ENCODE peak calls at places on chromosomes 6 and 20, in nine cellular contexts. Y, L, F, T, J, S, D, C and I are unnamed samples.

GRCh38 chr6:44805239-44805849 is 417.8 kb downstream of the CDC5L start:
- DNase-seq in Y (no peak), L (no peak), F (no peak), T (no peak), J (no peak), S (peak), D (no peak), C (peak), I (no peak)

GRCh38 chr6:1581120-1581991 is 28.4 kb upstream of the FOXC1 start:
- DNase-seq in Y (no peak), L (no peak), F (no peak), T (no peak), J (no peak), S (no peak), D (no peak), C (no peak), I (no peak)

GRCh38 chr6:35810831-35811698 is 5.9 kb downstream of the LHFPL5 start:
- DNase-seq in Y (no peak), L (no peak), F (no peak), T (no peak), J (no peak), S (peak), D (no peak), C (peak), I (no peak)

GRCh38 chr6:24444588-24444987 is 41.9 kb downstream of the MRS2 start:
- DNase-seq in Y (no peak), L (no peak), F (no peak), T (no peak), J (no peak), S (no peak), D (no peak), C (no peak), I (no peak)

GRCh38 chr6:39755231-39755630 is 30.0 kb upstream of the KIF6 start:
- DNase-seq in Y (no peak), L (no peak), F (no peak), T (no peak), J (no peak), S (peak), D (no peak), C (peak), I (no peak)

GRCh38 chr20:39473533-39473932 is 511.4 kb downstream of the DHX35 start:
- DNase-seq in Y (no peak), L (no peak), F (no peak), T (no peak), J (no peak), S (no peak), D (no peak), C (no peak), I (no peak)

GRCh38 chr6:34462561-34462971 is 3.3 kb upstream of the PACSIN1 start:
- DNase-seq in Y (no peak), L (no peak), F (peak), T (no peak), J (no peak), S (peak), D (no peak), C (peak), I (no peak)

GRCh38 chr6:159693894-159694545 is 979 bp upstream of the SOD2 start:
- DNase-seq in Y (no peak), L (peak), F (peak), T (no peak), J (peak), S (peak), D (peak), C (no peak), I (no peak)

GRCh38 chr6:27208042-27208441 is 39.5 kb upstream of the PRSS16 start:
- DNase-seq in Y (no peak), L (no peak), F (no peak), T (no peak), J (no peak), S (no peak), D (no peak), C (no peak), I (no peak)

GRCh38 chr6:27688014-27688586 is 215.2 kb upstream of the ZNF184 start:
- DNase-seq in Y (peak), L (peak), F (peak), T (peak), J (peak), S (peak), D (peak), C (peak), I (peak)

GRCh38 chr20:36462440-36463211 is 78.7 kb upstream of the MYL9 start:
- DNase-seq in Y (no peak), L (no peak), F (peak), T (peak), J (peak), S (peak), D (no peak), C (peak), I (no peak)

GRCh38 chr6:26172496-26172958 is 85.3 kb downstream of the HFE start:
- DNase-seq in Y (no peak), L (no peak), F (peak), T (peak), J (peak), S (peak), D (peak), C (peak), I (no peak)

GRCh38 chr6:30101423-30101938 is 11.4 kb downstream of the TRIM31 start:
- DNase-seq in Y (peak), L (no peak), F (no peak), T (no peak), J (no peak), S (peak), D (no peak), C (no peak), I (no peak)

GRCh38 chr20:14860410-14860814 is 523.0 kb upstream of the FLRT3 start:
- DNase-seq in Y (no peak), L (no peak), F (no peak), T (no peak), J (no peak), S (no peak), D (no peak), C (no peak), I (no peak)

GRCh38 chr6:133854167-133854632 is 34.7 kb upstream of the TCF21 start:
- DNase-seq in Y (no peak), L (no peak), F (no peak), T (no peak), J (no peak), S (no peak), D (no peak), C (no peak), I (no peak)

GRCh38 chr6:13152804-13153203 is 175.5 kb downstream of the TBC1D7 start:
- DNase-seq in Y (no peak), L (no peak), F (no peak), T (no peak), J (no peak), S (no peak), D (no peak), C (no peak), I (no peak)

GRCh38 chr6:27605401-27606342 is 132.8 kb upstream of the ZNF184 start:
- DNase-seq in Y (peak), L (no peak), F (no peak), T (no peak), J (no peak), S (peak), D (no peak), C (peak), I (no peak)

GRCh38 chr6:38169826-38170526 is 350.4 kb downstream of the ZFAND3 start:
- DNase-seq in Y (no peak), L (no peak), F (no peak), T (no peak), J (no peak), S (no peak), D (no peak), C (no peak), I (no peak)

GRCh38 chr20:46544576-46544975 is 5.9 kb downstream of the OCSTAMP start:
- DNase-seq in Y (no peak), L (no peak), F (no peak), T (no peak), J (no peak), S (peak), D (no peak), C (peak), I (no peak)

GRCh38 chr20:37342231-37343177 is 3.4 kb upstream of the SRC start:
- DNase-seq in Y (no peak), L (no peak), F (no peak), T (peak), J (no peak), S (no peak), D (no peak), C (no peak), I (no peak)

GRCh38 chr6:144087789-144088426 is 7.5 kb downstream of the SF3B5 start:
- DNase-seq in Y (no peak), L (no peak), F (no peak), T (no peak), J (no peak), S (no peak), D (no peak), C (no peak), I (no peak)

GRCh38 chr6:149897015-149897697 is 757 bp downstream of the RAET1E start:
- DNase-seq in Y (no peak), L (no peak), F (peak), T (no peak), J (peak), S (peak), D (no peak), C (peak), I (no peak)

GRCh38 chr20:53961527-53961926 is 108.9 kb downstream of the BCAS1 start:
- DNase-seq in Y (no peak), L (no peak), F (no peak), T (no peak), J (no peak), S (peak), D (no peak), C (no peak), I (no peak)

GRCh38 chr6:154440422-154441043 is 70.0 kb downstream of the CNKSR3 start:
- DNase-seq in Y (no peak), L (no peak), F (no peak), T (no peak), J (no peak), S (no peak), D (no peak), C (no peak), I (no peak)

GRCh38 chr6:132715204-132715603 is 1.3 kb upstream of the VNN1 start:
- DNase-seq in Y (peak), L (no peak), F (peak), T (no peak), J (no peak), S (peak), D (no peak), C (peak), I (peak)

GRCh38 chr20:53943522-53944291 is 126.7 kb downstream of the BCAS1 start:
- DNase-seq in Y (no peak), L (no peak), F (no peak), T (peak), J (peak), S (peak), D (no peak), C (peak), I (no peak)

GRCh38 chr20:37773260-37773825 is 79.5 kb downstream of the CTNNBL1 start:
- DNase-seq in Y (no peak), L (no peak), F (no peak), T (no peak), J (no peak), S (no peak), D (no peak), C (no peak), I (no peak)

GRCh38 chr20:39081255-39081654 is 119.1 kb downstream of the DHX35 start:
- DNase-seq in Y (peak), L (peak), F (peak), T (peak), J (peak), S (peak), D (peak), C (peak), I (peak)

GRCh38 chr6:20564269-20564668 is 30.0 kb downstream of the CDKAL1 start:
- DNase-seq in Y (no peak), L (no peak), F (no peak), T (peak), J (no peak), S (peak), D (no peak), C (peak), I (no peak)

GRCh38 chr6:85679445-85680123 is 36.9 kb upstream of the SYNCRIP start:
- DNase-seq in Y (no peak), L (no peak), F (no peak), T (peak), J (no peak), S (peak), D (no peak), C (no peak), I (no peak)

GRCh38 chr6:84504025-84504424 is 260.4 kb downstream of the TBX18 start:
- DNase-seq in Y (no peak), L (no peak), F (no peak), T (no peak), J (no peak), S (no peak), D (no peak), C (no peak), I (no peak)

GRCh38 chr6:106085984-106086832 is at the start of gene PRDM1:
- DNase-seq in Y (peak), L (peak), F (peak), T (peak), J (peak), S (peak), D (peak), C (peak), I (peak)

GRCh38 chr6:93416575-93417420 is 2.6 kb downstream of the EPHA7 start:
- DNase-seq in Y (peak), L (no peak), F (peak), T (no peak), J (peak), S (peak), D (no peak), C (peak), I (peak)

GRCh38 chr6:73798592-73798991 is 102.6 kb downstream of the CD109 start:
- DNase-seq in Y (no peak), L (no peak), F (no peak), T (no peak), J (no peak), S (peak), D (no peak), C (peak), I (no peak)

GRCh38 chr20:4737857-4738627 is 16.3 kb downstream of the PRND start:
- DNase-seq in Y (no peak), L (no peak), F (no peak), T (no peak), J (no peak), S (no peak), D (no peak), C (no peak), I (no peak)

GRCh38 chr6:166244353-166245045 is 63.7 kb downstream of the PRR18 start:
- DNase-seq in Y (no peak), L (no peak), F (no peak), T (no peak), J (no peak), S (no peak), D (no peak), C (no peak), I (no peak)

GRCh38 chr20:52845044-52845443 is 127.1 kb upstream of the TSHZ2 start:
- DNase-seq in Y (no peak), L (no peak), F (no peak), T (no peak), J (no peak), S (no peak), D (no peak), C (no peak), I (no peak)
- TF ChIP-seq CTCF in Y (no peak), L (no peak), F (no peak), T (no peak), J (no peak), S (no peak), D (no peak), C (no peak), I (no peak)

DNA sequence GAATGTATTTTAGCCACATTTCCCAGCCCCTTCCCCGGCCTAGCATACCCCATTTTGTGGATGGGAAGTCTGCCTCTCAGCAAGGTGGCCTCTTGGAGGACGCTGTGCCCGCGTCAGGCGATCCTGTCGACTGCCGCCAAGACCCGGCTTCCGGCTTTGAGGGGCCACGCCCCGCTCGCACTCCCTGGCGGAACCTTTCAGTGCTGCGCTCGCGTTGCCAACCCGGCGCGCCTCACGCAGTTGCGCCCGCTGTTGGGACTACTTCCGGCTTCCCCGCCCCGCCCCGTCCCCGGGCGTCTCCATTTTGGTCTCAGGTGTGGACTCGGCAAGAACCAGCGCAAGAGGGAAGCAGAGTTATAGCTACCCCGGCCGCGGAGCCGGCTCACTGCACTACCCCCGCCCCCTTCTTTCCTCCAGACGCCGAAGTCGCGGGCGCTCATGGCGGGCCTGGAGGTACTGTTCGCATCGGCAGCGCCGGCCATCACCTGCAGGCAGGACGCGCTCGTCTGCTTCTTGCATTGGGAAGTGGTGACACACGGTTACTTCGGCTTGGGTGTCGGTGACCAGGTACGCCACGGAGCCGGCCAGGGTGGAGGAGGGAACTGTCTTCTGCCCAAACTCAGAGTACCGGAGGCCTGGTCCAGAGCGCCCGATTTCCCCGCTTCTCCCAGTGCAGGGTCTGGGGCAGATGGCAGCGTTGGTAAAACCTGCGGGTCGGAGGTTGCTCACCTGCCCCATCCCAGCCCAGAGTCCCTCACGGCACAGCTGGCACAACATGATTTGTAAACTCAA is at the start of gene PSMF1:
- DNase-seq in Y (peak), L (peak), F (peak), T (peak), J (peak), S (peak), D (peak), C (peak), I (peak)
- TF ChIP-seq CTCF in Y (no peak), L (no peak), F (no peak), T (no peak), J (no peak), S (no peak), D (no peak), C (no peak), I (no peak)

DNA sequence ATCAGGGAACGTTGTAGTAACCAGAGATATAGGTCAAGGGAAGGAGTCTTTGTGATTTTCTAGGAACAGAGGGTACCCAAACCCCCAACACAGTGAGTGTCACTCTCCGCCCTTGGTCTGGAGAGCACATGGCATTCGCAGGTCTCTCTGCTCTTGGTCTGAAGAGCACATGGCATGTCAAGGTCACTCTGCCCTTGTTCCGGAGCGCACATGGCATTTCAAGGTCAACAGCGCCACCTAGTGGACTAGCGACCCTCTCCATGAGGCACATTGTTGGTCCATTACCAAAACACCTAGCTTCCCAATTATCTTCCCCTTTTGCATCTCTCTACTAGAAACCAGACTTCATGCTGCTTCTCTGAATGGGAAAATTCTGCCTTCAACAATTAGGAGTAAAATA is 260.0 kb downstream of the C6orf118 start:
- DNase-seq in Y (peak), L (no peak), F (peak), T (peak), J (peak), S (peak), D (no peak), C (no peak), I (no peak)
- TF ChIP-seq CTCF in Y (peak), L (no peak), F (peak), T (peak), J (no peak), S (peak), D (no peak), C (peak), I (peak)

GRCh38 chr20:17287998-17288397 is 61.2 kb downstream of the PCSK2 start:
- DNase-seq in Y (no peak), L (no peak), F (no peak), T (no peak), J (no peak), S (no peak), D (no peak), C (no peak), I (no peak)

GRCh38 chr20:17287503-17287902 is 60.7 kb downstream of the PCSK2 start:
- DNase-seq in Y (no peak), L (no peak), F (no peak), T (no peak), J (no peak), S (no peak), D (no peak), C (no peak), I (no peak)
- TF ChIP-seq CTCF in Y (peak), L (no peak), F (no peak), T (peak), J (no peak), S (peak), D (no peak), C (no peak), I (peak)

DNA sequence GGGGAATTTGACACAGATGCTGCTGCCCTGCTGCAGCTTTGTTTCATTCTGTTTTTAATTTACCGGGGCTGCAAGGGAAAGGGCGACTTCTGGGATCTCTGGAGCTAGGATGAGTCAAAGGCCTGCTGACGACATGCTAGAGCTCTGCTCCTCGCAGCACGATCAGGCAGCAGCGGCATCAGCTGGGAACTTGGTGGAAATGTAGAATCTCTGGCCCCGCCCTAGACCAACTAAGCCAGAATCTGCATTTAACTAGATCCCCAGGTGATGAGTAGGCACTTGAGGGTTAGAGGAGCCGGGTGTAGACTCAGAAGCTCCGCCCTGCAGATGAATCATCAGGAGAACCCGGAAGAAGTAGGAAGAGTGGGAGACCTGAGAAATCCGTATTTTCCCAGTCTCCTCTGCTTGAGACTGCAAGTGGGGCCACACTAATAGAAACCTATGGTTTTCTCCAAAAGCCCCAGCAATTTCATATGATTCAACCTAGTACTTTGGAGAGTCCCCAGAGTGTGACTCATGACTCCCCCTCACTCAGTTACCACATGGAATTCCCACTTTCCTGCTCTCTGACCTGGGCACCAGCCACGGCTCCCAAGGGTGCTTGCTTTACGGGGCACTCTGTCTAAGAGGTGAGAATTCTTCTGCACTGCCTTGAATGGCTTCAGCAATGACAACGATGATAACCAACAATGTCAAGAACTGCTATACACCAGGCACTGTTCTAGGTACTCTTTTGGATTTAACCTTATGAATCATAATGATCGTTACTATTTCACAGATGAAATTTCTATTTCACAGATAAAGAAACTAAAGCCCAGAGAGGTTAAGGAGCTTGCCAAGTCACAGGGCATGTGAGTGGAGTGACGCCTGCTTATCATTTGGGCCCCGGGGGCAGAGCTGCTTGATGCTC is 18.1 kb downstream of the TUBB2B start:
- DNase-seq in Y (no peak), L (no peak), F (peak), T (peak), J (no peak), S (peak), D (no peak), C (peak), I (no peak)
- TF ChIP-seq CTCF in Y (no peak), L (no peak), F (no peak), T (no peak), J (no peak), S (peak), D (no peak), C (peak), I (no peak)

DNA sequence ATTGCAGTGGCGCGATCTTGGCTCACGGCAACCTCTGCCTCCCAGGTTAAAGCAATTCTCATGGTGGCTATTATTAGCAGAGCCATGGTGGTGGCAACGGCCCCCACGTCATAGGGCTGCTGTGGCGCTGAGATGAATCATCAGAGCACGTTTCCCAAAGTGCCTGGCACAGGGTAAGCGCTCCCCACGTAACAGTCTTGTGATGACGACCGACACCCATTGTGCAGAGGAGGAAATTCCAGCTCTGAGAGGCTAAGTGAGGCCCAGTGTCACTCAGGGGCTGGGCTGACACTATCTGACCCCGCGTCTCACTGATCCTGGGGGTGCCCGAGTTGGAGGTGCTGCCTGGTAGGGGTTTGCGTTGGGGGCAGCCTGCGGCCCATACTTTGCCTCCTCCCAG is 16.2 kb downstream of the SUN5 start:
- DNase-seq in Y (no peak), L (no peak), F (peak), T (no peak), J (no peak), S (no peak), D (no peak), C (no peak), I (no peak)
- TF ChIP-seq CTCF in Y (no peak), L (no peak), F (no peak), T (no peak), J (no peak), S (no peak), D (no peak), C (no peak), I (no peak)